ENCODE peak calls at places on chromosome 19, in four cellular contexts. One of them, this sample, is unnamed.

GRCh38 chr19:16435999-16436650 is 35.6 kb downstream of the EPS15L1 start:
- DNase-seq in GM23338: no peak
- DNase-seq in posterior cingulate gyrus: no peak
- DNase-seq in NCI-H774: no peak
- DNase-seq in this sample: peak

GRCh38 chr19:54803410-54803809 is at the start of gene KIR2DL4:
- DNase-seq in GM23338: no peak
- DNase-seq in posterior cingulate gyrus: no peak
- DNase-seq in NCI-H774: no peak
- DNase-seq in this sample: no peak

GRCh38 chr19:53868091-53868891 is 608 bp downstream of the MYADM start:
- DNase-seq in GM23338: peak
- DNase-seq in posterior cingulate gyrus: peak
- DNase-seq in NCI-H774: no peak
- DNase-seq in this sample: peak

GRCh38 chr19:49997709-49998108 is 27.5 kb downstream of the VRK3 start:
- DNase-seq in GM23338: peak
- DNase-seq in posterior cingulate gyrus: no peak
- DNase-seq in NCI-H774: peak
- DNase-seq in this sample: peak

GRCh38 chr19:38838986-38839761 is 7.6 kb upstream of the ECH1 start:
- DNase-seq in GM23338: no peak
- DNase-seq in posterior cingulate gyrus: no peak
- DNase-seq in NCI-H774: no peak
- DNase-seq in this sample: no peak

GRCh38 chr19:33654840-33655508 is 33.2 kb downstream of the CHST8 start:
- DNase-seq in GM23338: no peak
- DNase-seq in posterior cingulate gyrus: peak
- DNase-seq in NCI-H774: no peak
- DNase-seq in this sample: no peak

GRCh38 chr19:38395381-38396127 is 7.1 kb downstream of the SPRED3 start:
- DNase-seq in GM23338: peak
- DNase-seq in posterior cingulate gyrus: no peak
- DNase-seq in NCI-H774: no peak
- DNase-seq in this sample: no peak

GRCh38 chr19:34989248-34989797 is 10.8 kb upstream of the GRAMD1A start:
- DNase-seq in GM23338: no peak
- DNase-seq in posterior cingulate gyrus: peak
- DNase-seq in NCI-H774: no peak
- DNase-seq in this sample: no peak

GRCh38 chr19:1591421-1592022 is 1.1 kb downstream of the MBD3 start:
- DNase-seq in GM23338: no peak
- DNase-seq in posterior cingulate gyrus: no peak
- DNase-seq in NCI-H774: no peak
- DNase-seq in this sample: no peak

GRCh38 chr19:34365463-34366401 is 736 bp downstream of the GPI start:
- DNase-seq in GM23338: peak
- DNase-seq in posterior cingulate gyrus: peak
- DNase-seq in NCI-H774: no peak
- DNase-seq in this sample: peak

GRCh38 chr19:14141041-14141440 is 4.7 kb upstream of the ASF1B start:
- DNase-seq in GM23338: no peak
- DNase-seq in posterior cingulate gyrus: no peak
- DNase-seq in NCI-H774: no peak
- DNase-seq in this sample: no peak

GRCh38 chr19:39737351-39737750 is 478 bp downstream of the CLC start:
- DNase-seq in GM23338: no peak
- DNase-seq in posterior cingulate gyrus: no peak
- DNase-seq in NCI-H774: no peak
- DNase-seq in this sample: no peak

GRCh38 chr19:42252365-42253244 is 2.3 kb downstream of the ERF start:
- DNase-seq in GM23338: peak
- DNase-seq in posterior cingulate gyrus: peak
- DNase-seq in NCI-H774: no peak
- DNase-seq in this sample: peak

GRCh38 chr19:14006766-14007562 is 844 bp upstream of the RFX1 start:
- DNase-seq in GM23338: peak
- DNase-seq in posterior cingulate gyrus: no peak
- DNase-seq in NCI-H774: peak
- DNase-seq in this sample: no peak

This sample was measured in AG10803.